ENCODE peak calls at places on chromosomes 3 and 15, in eight cellular contexts. C, J, S, T, H, V, K and O are unnamed samples. For H3K4me1, the result is how much of the 10 kb centered on the place peaks cover.

GRCh38 chr3:126014252-126014651 is 45.3 kb downstream of the ROPN1B start:
- DNase-seq in C (no peak), H (peak), S (no peak), K (no peak), V (peak), T (no peak), J (peak), O (no peak)

GRCh38 chr3:141426404-141427034 is 58.2 kb downstream of the ZBTB38 start:
- DNase-seq in S (no peak), V (peak), K (peak), H (peak), T (no peak), C (peak), J (peak), O (peak)

GRCh38 chr3:27509376-27509775 is 25.2 kb upstream of the SLC4A7 start:
- DNase-seq in H (no peak), V (no peak), C (no peak), K (no peak), J (no peak), S (no peak), T (no peak), O (no peak)

GRCh38 chr3:104628185-104628789 is 738.4 kb upstream of the ALCAM start:
- DNase-seq in J (peak), V (peak), S (no peak), K (peak), T (no peak), C (no peak), H (peak), O (peak)

GRCh38 chr3:197749315-197749600 is 425 bp upstream of the FYTTD1 start:
- DNase-seq in J (peak), T (peak), S (peak), K (peak), H (peak), C (peak), V (peak), O (peak)

GRCh38 chr3:33848624-33849347 is 50.4 kb downstream of the PDCD6IP start:
- DNase-seq in V (no peak), S (peak), J (no peak), K (no peak), H (no peak), T (peak), C (no peak), O (peak)

GRCh38 chr3:69200384-69201068 is 78.1 kb upstream of the LMOD3 start:
- DNase-seq in V (peak), S (peak), T (no peak), C (no peak), J (peak), H (no peak), K (peak), O (peak)

GRCh38 chr15:74044267-74045110 is 37.9 kb downstream of the GOLGA6A start:
- DNase-seq in T (no peak), H (peak), J (no peak), C (no peak), V (peak), K (no peak), S (no peak), O (no peak)

GRCh38 chr15:25795061-25795460 is 68.1 kb downstream of the ATP10A start:
- DNase-seq in K (no peak), H (peak), C (no peak), T (no peak), J (no peak), V (no peak), S (no peak), O (no peak)

GRCh38 chr15:74838117-74838516 is 4.8 kb downstream of the ULK3 start:
- DNase-seq in J (no peak), K (no peak), T (no peak), V (no peak), H (peak), C (no peak), S (no peak), O (no peak)

GRCh38 chr3:13896473-13897154 is 16.7 kb upstream of the WNT7A start:
- DNase-seq in C (no peak), K (peak), T (peak), H (peak), V (peak), J (peak), S (peak), O (peak)
- H3K4me1 ChIP-seq in C (under half), K (under half), T (under half), H (under half), V (under half), J (under half), S (under half), O (under half)

DNA sequence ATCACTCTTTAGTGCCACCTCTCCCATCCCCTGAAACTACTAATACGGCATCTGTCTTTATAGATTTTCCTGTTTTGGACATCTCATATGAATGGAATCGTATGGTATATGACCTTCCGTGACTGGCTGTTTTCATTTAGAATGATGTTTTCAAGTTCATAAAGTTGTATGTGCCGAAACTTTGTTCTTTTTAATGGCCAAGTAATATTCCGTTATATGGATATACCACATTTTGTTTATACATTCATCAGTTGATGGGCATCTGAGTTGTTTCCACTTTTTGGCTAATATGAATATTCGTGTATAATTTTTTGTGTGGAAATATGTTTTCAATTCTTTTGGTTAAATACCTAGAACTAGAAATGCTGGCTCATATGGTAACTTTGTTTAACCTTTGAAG is 49.5 kb downstream of the PIAS1 start:
- DNase-seq in S (no peak), J (no peak), T (no peak), C (no peak), V (no peak), K (no peak), H (no peak), O (no peak)
- H3K4me1 ChIP-seq in S (under half), J (under half), T (under half), C (under half), V (under half), K (under half), H (under half), O (under half)

GRCh38 chr3:177537612-177538011 is 340.3 kb upstream of the TBL1XR1 start:
- DNase-seq in V (no peak), C (no peak), T (no peak), K (no peak), H (no peak), J (no peak), S (no peak), O (no peak)
- H3K4me1 ChIP-seq in V (under half), C (under half), T (under half), K (under half), H (under half), J (under half), S (under half), O (under half)

GRCh38 chr3:170757038-170757437 is 113.0 kb downstream of the RPL22L1 start:
- DNase-seq in T (no peak), S (no peak), V (no peak), C (no peak), J (no peak), H (no peak), K (no peak), O (no peak)
- H3K4me1 ChIP-seq in T (under half), S (under half), V (under half), C (under half), J (under half), H (under half), K (under half), O (under half)

GRCh38 chr3:78707094-78707493 is 1060.7 kb downstream of the ROBO1 start:
- DNase-seq in J (no peak), C (no peak), V (no peak), K (no peak), H (peak), T (no peak), S (no peak), O (peak)

GRCh38 chr3:78703944-78704343 is 1063.9 kb downstream of the ROBO1 start:
- DNase-seq in C (no peak), T (no peak), V (peak), K (no peak), S (no peak), H (no peak), J (peak), O (no peak)

DNA sequence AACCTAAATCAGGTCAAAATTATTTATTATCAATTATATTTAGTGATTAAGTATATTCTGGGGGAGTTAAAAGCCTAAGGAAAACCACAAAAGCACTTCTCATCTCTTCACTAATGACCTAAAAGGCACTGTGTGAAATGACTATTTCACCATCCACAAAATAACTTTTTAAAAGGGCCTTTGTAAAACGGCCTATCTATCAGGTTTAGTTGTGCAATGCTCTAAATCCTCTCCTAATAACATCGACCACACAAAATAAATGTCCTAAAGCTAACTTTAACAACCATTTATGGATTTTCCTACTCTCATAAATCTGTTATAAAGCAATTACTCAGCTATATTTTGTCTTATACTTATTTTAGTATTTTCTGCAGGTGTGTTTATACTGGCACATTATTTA is 1066.3 kb downstream of the ROBO1 start:
- DNase-seq in J (no peak), T (no peak), K (no peak), V (peak), C (no peak), H (no peak), S (no peak), O (no peak)
- H3K4me1 ChIP-seq in J (under half), T (under half), K (under half), V (under half), C (under half), H (under half), S (under half), O (under half)

DNA sequence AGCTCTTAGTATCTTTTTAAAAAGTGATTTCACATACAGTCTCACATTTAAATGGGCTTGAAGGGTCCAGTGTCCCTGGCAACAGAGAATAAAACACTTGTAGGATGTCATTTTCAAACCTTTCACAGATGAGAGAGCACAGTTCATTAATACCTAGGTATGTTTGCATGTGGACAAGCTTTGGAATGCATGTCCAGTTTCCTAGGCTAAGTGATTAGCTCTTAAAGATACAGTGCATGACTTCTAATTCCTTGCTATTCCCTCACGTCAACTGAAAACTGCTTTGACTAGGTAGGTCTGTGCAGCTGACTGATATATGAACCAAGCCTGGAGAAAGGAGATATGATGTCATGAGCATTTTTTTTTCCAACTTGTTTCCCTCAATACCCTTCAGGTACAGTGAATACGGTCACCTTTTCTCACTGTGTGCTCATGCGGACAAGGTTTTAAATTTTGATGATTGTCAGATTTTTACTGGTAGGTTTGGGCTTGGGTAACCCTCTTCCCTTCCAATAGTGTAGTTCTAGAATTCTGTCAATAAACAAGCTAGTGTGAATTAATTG is 41.6 kb upstream of the TASOR start:
- DNase-seq in H (no peak), V (no peak), S (no peak), T (no peak), K (no peak), C (no peak), J (peak), O (no peak)
- H3K4me1 ChIP-seq in H (under half), V (under half), S (under half), T (under half), K (under half), C (under half), J (under half), O (under half)

GRCh38 chr15:84752700-84753099 is 4.3 kb downstream of the ZNF592 start:
- DNase-seq in K (no peak), J (peak), S (no peak), V (peak), H (peak), C (no peak), T (no peak), O (no peak)

GRCh38 chr15:84752195-84752594 is 3.8 kb downstream of the ZNF592 start:
- DNase-seq in C (no peak), K (no peak), V (no peak), T (no peak), S (no peak), H (no peak), J (no peak), O (no peak)

GRCh38 chr15:84749111-84749991 is 959 bp downstream of the ZNF592 start:
- DNase-seq in V (peak), H (peak), S (peak), J (peak), K (peak), C (peak), T (peak), O (peak)

GRCh38 chr15:84748274-84749110 is at the start of gene ZNF592:
- DNase-seq in K (peak), J (peak), H (peak), S (peak), V (peak), T (peak), C (peak), O (peak)

GRCh38 chr15:84750583-84751092 is 2.2 kb downstream of the ZNF592 start:
- DNase-seq in S (no peak), H (no peak), K (no peak), C (no peak), T (no peak), V (no peak), J (no peak), O (peak)
- H3K4me1 ChIP-seq in S (half or more), H (under half), K (half or more), C (under half), T (under half), V (under half), J (under half), O (under half)

GRCh38 chr3:63973406-63973805 is 49.9 kb downstream of the PSMD6 start:
- DNase-seq in C (no peak), S (no peak), T (no peak), H (no peak), V (no peak), J (no peak), K (no peak), O (no peak)
- H3K4me1 ChIP-seq in C (half or more), S (half or more), T (half or more), H (half or more), V (under half), J (under half), K (half or more), O (half or more)

DNA sequence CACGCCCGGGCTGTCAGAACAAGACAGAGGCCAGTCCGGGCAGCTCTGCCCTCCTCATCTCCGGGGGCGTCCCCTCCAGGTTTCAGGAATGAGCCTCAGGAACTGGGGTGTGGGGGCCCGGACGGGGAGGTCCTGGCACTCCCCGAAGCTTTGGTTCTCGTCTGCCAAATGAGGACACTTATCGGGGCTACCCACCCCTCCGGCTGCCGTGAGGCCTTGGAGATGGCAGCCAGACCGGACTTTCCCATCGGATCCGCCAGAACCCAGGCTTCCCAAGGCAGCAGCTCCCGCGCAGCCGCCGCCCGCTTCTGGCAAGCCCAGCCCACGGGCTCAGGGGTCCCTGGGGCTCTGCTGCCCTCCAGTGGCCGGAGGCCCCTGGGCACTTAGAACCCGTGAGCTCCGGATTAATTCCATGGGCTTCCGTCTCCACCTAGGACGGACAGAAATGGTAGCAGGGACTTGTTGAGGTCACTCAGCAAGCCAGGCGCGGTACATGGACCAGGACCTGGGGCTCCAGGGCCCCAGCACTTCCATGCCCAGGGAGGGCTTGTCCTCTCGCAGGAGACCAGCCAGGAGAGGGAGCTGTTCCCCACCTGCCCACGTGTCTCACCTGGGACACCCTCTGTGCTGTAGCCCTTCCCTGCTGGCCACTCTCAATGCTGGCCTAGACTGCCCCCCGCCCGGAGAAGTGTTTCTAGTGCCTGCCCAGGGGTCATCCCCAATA is 89.4 kb downstream of the LINGO1 start:
- DNase-seq in V (peak), T (peak), H (peak), S (peak), C (peak), K (peak), J (peak), O (peak)
- H3K4me1 ChIP-seq in V (under half), T (under half), H (under half), S (under half), C (under half), K (under half), J (under half), O (under half)

DNA sequence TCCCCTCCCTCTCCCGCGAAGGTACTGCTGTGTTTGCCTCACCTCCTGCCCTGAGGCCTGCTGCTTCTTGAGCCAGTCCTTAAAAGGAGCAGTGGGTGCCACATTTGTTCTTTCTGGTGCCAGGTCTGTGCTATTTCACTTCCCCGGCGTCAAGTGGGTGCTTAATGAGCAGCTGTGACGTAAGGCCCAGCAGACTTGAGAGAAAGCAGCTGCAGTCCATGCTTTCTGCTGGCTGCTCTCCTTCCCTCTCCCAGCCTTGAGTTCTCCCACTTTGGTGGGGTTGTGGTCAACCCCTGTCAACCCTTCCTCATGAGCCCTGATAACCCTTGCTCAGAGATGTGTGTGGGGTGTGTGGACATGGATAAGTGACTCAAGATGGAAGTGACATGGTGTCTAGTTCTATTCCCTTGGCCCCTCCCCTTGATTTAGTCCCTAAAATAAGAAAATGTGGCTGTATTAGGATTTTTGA is 6.9 kb downstream of the INAFM2 start:
- DNase-seq in S (no peak), V (peak), J (peak), T (no peak), C (no peak), H (peak), K (no peak), O (no peak)
- H3K4me1 ChIP-seq in S (under half), V (half or more), J (under half), T (under half), C (under half), H (half or more), K (under half), O (under half)